ENCODE peak calls at places on chromosomes 13 and 19, in four cellular contexts. One of them, this sample, is unnamed.

GRCh38 chr13:40665754-40666057 is 735 bp downstream of the FOXO1 start:
- DNase-seq in GM04504: no peak
- DNase-seq in CD8-positive, alpha-beta T cell: peak; percentile 57
- DNase-seq in AG09309: no peak
- DNase-seq in this sample: peak; percentile 42

GRCh38 chr13:47816835-47817234 is 184.2 kb downstream of the SUCLA2 start:
- DNase-seq in GM04504: no peak
- DNase-seq in AG09309: no peak
- DNase-seq in CD8-positive, alpha-beta T cell: no peak
- DNase-seq in this sample: no peak

GRCh38 chr19:4652075-4652474 is 12.8 kb downstream of the TNFAIP8L1 start:
- DNase-seq in AG09309: no peak
- DNase-seq in CD8-positive, alpha-beta T cell: no peak
- DNase-seq in GM04504: no peak
- DNase-seq in this sample: no peak

GRCh38 chr13:54185785-54186184 is 1157.2 kb downstream of the OLFM4 start:
- DNase-seq in AG09309: no peak
- DNase-seq in CD8-positive, alpha-beta T cell: no peak
- DNase-seq in GM04504: no peak
- DNase-seq in this sample: no peak

GRCh38 chr13:47146136-47146535 is 249.3 kb upstream of the HTR2A start:
- DNase-seq in CD8-positive, alpha-beta T cell: no peak
- DNase-seq in GM04504: no peak
- DNase-seq in AG09309: no peak
- DNase-seq in this sample: no peak

GRCh38 chr13:100537951-100538462 is 50.6 kb downstream of the GGACT start:
- DNase-seq in CD8-positive, alpha-beta T cell: no peak
- DNase-seq in GM04504: no peak
- DNase-seq in AG09309: no peak
- DNase-seq in this sample: no peak

GRCh38 chr19:3481241-3482090 is 1.1 kb upstream of the SMIM24 start:
- DNase-seq in CD8-positive, alpha-beta T cell: no peak
- DNase-seq in GM04504: no peak
- DNase-seq in AG09309: no peak
- DNase-seq in this sample: no peak

GRCh38 chr19:18848860-18849661 is 17.3 kb downstream of the UPF1 start:
- DNase-seq in AG09309: no peak
- DNase-seq in GM04504: peak; percentile 61
- DNase-seq in CD8-positive, alpha-beta T cell: no peak
- DNase-seq in this sample: no peak

GRCh38 chr19:31560021-31560770 is 211.0 kb upstream of the TSHZ3 start:
- DNase-seq in CD8-positive, alpha-beta T cell: no peak
- DNase-seq in GM04504: no peak
- DNase-seq in AG09309: no peak
- DNase-seq in this sample: no peak

GRCh38 chr19:6232567-6232966 is 47.2 kb downstream of the MLLT1 start:
- DNase-seq in GM04504: peak; percentile 90
- DNase-seq in CD8-positive, alpha-beta T cell: no peak
- DNase-seq in AG09309: peak; percentile 92
- DNase-seq in this sample: no peak

GRCh38 chr19:53254451-53255341 is at the start of gene ZNF677:
- DNase-seq in GM04504: peak; percentile 71
- DNase-seq in AG09309: peak; percentile 42
- DNase-seq in CD8-positive, alpha-beta T cell: peak; percentile 82
- DNase-seq in this sample: peak; percentile 86

GRCh38 chr19:53982611-53983010 is 8.8 kb upstream of the CACNG6 start:
- DNase-seq in GM04504: no peak
- DNase-seq in AG09309: no peak
- DNase-seq in CD8-positive, alpha-beta T cell: peak; percentile 11
- DNase-seq in this sample: no peak

GRCh38 chr13:42215578-42216421 is 56.2 kb upstream of the AKAP11 start:
- DNase-seq in AG09309: no peak
- DNase-seq in GM04504: peak; percentile 12
- DNase-seq in CD8-positive, alpha-beta T cell: no peak
- DNase-seq in this sample: peak; percentile 9

GRCh38 chr19:18086590-18087138 is at the start of gene IL12RB1:
- DNase-seq in CD8-positive, alpha-beta T cell: peak; percentile 53
- DNase-seq in GM04504: no peak
- DNase-seq in AG09309: no peak
- DNase-seq in this sample: peak; percentile 73

GRCh38 chr19:35351441-35352176 is 3.9 kb downstream of the FFAR1 start:
- DNase-seq in GM04504: no peak
- DNase-seq in AG09309: no peak
- DNase-seq in CD8-positive, alpha-beta T cell: no peak
- DNase-seq in this sample: no peak

GRCh38 chr19:38304866-38305429 is 897 bp downstream of the C19orf33 start:
- DNase-seq in CD8-positive, alpha-beta T cell: no peak
- DNase-seq in GM04504: no peak
- DNase-seq in AG09309: no peak
- DNase-seq in this sample: no peak

GRCh38 chr13:98050041-98050466 is 92.8 kb upstream of the FARP1 start:
- DNase-seq in CD8-positive, alpha-beta T cell: no peak
- DNase-seq in AG09309: no peak
- DNase-seq in GM04504: no peak
- DNase-seq in this sample: no peak

GRCh38 chr19:30274987-30275386 is 97.2 kb upstream of the ZNF536 start:
- DNase-seq in CD8-positive, alpha-beta T cell: no peak
- DNase-seq in AG09309: no peak
- DNase-seq in GM04504: no peak
- DNase-seq in this sample: no peak

GRCh38 chr13:29543230-29544215 is 52.0 kb downstream of the SLC7A1 start:
- DNase-seq in AG09309: no peak
- DNase-seq in CD8-positive, alpha-beta T cell: no peak
- DNase-seq in GM04504: no peak
- DNase-seq in this sample: no peak

GRCh38 chr19:15374105-15374651 is 5.4 kb downstream of the AKAP8 start:
- DNase-seq in AG09309: no peak
- DNase-seq in CD8-positive, alpha-beta T cell: no peak
- DNase-seq in GM04504: no peak
- DNase-seq in this sample: no peak

GRCh38 chr19:33722456-33723239 is 74.0 kb upstream of the KCTD15 start:
- DNase-seq in AG09309: no peak
- DNase-seq in CD8-positive, alpha-beta T cell: no peak
- DNase-seq in GM04504: no peak
- DNase-seq in this sample: no peak

GRCh38 chr19:19538767-19539166 is 702 bp downstream of the CILP2 start:
- DNase-seq in GM04504: no peak
- DNase-seq in AG09309: no peak
- DNase-seq in CD8-positive, alpha-beta T cell: no peak
- DNase-seq in this sample: no peak

This sample was measured in naive thymus-derived CD4-positive, alpha-beta T cell.